ENCODE peak calls at places on chromosomes 12 and 14, in four cellular contexts. One of them, this sample, is unnamed.
A peak's percentile ranks its signal among the peaks of the same experiment; 100 is the strongest.

GRCh38 chr14:100297320-100298300 is 8.6 kb downstream of the SLC25A29 start:
- DNase-seq in stimulated activated CD4-positive, alpha-beta T cell treated with anti-CD3 and anti-CD28 coated beads, Interleukin-12 subunit alpha, Interleukin-12 subunit beta, amount 100 ng/mL, for 4 hours: no peak
- DNase-seq in HFF-Myc: no peak
- DNase-seq in nephron progenitor cell: no peak
- DNase-seq in this sample: peak; percentile 91

GRCh38 chr12:91144053-91144452 is 32.8 kb upstream of the LUM start:
- DNase-seq in stimulated activated CD4-positive, alpha-beta T cell treated with anti-CD3 and anti-CD28 coated beads, Interleukin-12 subunit alpha, Interleukin-12 subunit beta, amount 100 ng/mL, for 4 hours: no peak
- DNase-seq in HFF-Myc: no peak
- DNase-seq in nephron progenitor cell: no peak
- DNase-seq in this sample: no peak

GRCh38 chr12:75878382-75878720 is 153.2 kb downstream of the PHLDA1 start:
- DNase-seq in stimulated activated CD4-positive, alpha-beta T cell treated with anti-CD3 and anti-CD28 coated beads, Interleukin-12 subunit alpha, Interleukin-12 subunit beta, amount 100 ng/mL, for 4 hours: no peak
- DNase-seq in HFF-Myc: no peak
- DNase-seq in nephron progenitor cell: no peak
- DNase-seq in this sample: no peak

GRCh38 chr12:23954332-23954731 is 4.9 kb upstream of the SOX5 start:
- DNase-seq in stimulated activated CD4-positive, alpha-beta T cell treated with anti-CD3 and anti-CD28 coated beads, Interleukin-12 subunit alpha, Interleukin-12 subunit beta, amount 100 ng/mL, for 4 hours: no peak
- DNase-seq in HFF-Myc: no peak
- DNase-seq in nephron progenitor cell: no peak
- DNase-seq in this sample: no peak

GRCh38 chr12:129719426-129719825 is 184.4 kb downstream of the TMEM132D start:
- DNase-seq in stimulated activated CD4-positive, alpha-beta T cell treated with anti-CD3 and anti-CD28 coated beads, Interleukin-12 subunit alpha, Interleukin-12 subunit beta, amount 100 ng/mL, for 4 hours: no peak
- DNase-seq in HFF-Myc: no peak
- DNase-seq in nephron progenitor cell: no peak
- DNase-seq in this sample: no peak

GRCh38 chr14:55689971-55690871 is 110.2 kb downstream of the KTN1 start:
- DNase-seq in stimulated activated CD4-positive, alpha-beta T cell treated with anti-CD3 and anti-CD28 coated beads, Interleukin-12 subunit alpha, Interleukin-12 subunit beta, amount 100 ng/mL, for 4 hours: no peak
- DNase-seq in HFF-Myc: no peak
- DNase-seq in nephron progenitor cell: no peak
- DNase-seq in this sample: no peak

GRCh38 chr12:64792128-64792527 is 32.3 kb upstream of the TBC1D30 start:
- DNase-seq in stimulated activated CD4-positive, alpha-beta T cell treated with anti-CD3 and anti-CD28 coated beads, Interleukin-12 subunit alpha, Interleukin-12 subunit beta, amount 100 ng/mL, for 4 hours: no peak
- DNase-seq in HFF-Myc: no peak
- DNase-seq in nephron progenitor cell: no peak
- DNase-seq in this sample: no peak

GRCh38 chr14:104189629-104190335 is 51.4 kb downstream of the KIF26A start:
- DNase-seq in stimulated activated CD4-positive, alpha-beta T cell treated with anti-CD3 and anti-CD28 coated beads, Interleukin-12 subunit alpha, Interleukin-12 subunit beta, amount 100 ng/mL, for 4 hours: no peak
- DNase-seq in HFF-Myc: no peak
- DNase-seq in nephron progenitor cell: no peak
- DNase-seq in this sample: no peak

GRCh38 chr12:58420496-58420895 is 479.1 kb downstream of the ATP23 start:
- DNase-seq in stimulated activated CD4-positive, alpha-beta T cell treated with anti-CD3 and anti-CD28 coated beads, Interleukin-12 subunit alpha, Interleukin-12 subunit beta, amount 100 ng/mL, for 4 hours: no peak
- DNase-seq in HFF-Myc: peak; percentile 62
- DNase-seq in nephron progenitor cell: no peak
- DNase-seq in this sample: no peak

GRCh38 chr14:93527076-93527692 is 96.4 kb downstream of the UNC79 start:
- DNase-seq in stimulated activated CD4-positive, alpha-beta T cell treated with anti-CD3 and anti-CD28 coated beads, Interleukin-12 subunit alpha, Interleukin-12 subunit beta, amount 100 ng/mL, for 4 hours: no peak
- DNase-seq in HFF-Myc: no peak
- DNase-seq in nephron progenitor cell: no peak
- DNase-seq in this sample: no peak

GRCh38 chr14:51167587-51168219 is 72.3 kb upstream of the TMX1 start:
- DNase-seq in stimulated activated CD4-positive, alpha-beta T cell treated with anti-CD3 and anti-CD28 coated beads, Interleukin-12 subunit alpha, Interleukin-12 subunit beta, amount 100 ng/mL, for 4 hours: no peak
- DNase-seq in HFF-Myc: no peak
- DNase-seq in nephron progenitor cell: no peak
- DNase-seq in this sample: no peak

GRCh38 chr14:88323086-88323519 is at the start of gene KCNK10:
- DNase-seq in stimulated activated CD4-positive, alpha-beta T cell treated with anti-CD3 and anti-CD28 coated beads, Interleukin-12 subunit alpha, Interleukin-12 subunit beta, amount 100 ng/mL, for 4 hours: no peak
- DNase-seq in HFF-Myc: no peak
- DNase-seq in nephron progenitor cell: no peak
- DNase-seq in this sample: no peak

GRCh38 chr14:65179918-65180724 is 77.8 kb upstream of the MAX start:
- DNase-seq in stimulated activated CD4-positive, alpha-beta T cell treated with anti-CD3 and anti-CD28 coated beads, Interleukin-12 subunit alpha, Interleukin-12 subunit beta, amount 100 ng/mL, for 4 hours: peak; percentile 15
- DNase-seq in HFF-Myc: peak; percentile 71
- DNase-seq in nephron progenitor cell: no peak
- DNase-seq in this sample: no peak

GRCh38 chr12:105214141-105214540 is 21.8 kb downstream of the APPL2 start:
- DNase-seq in stimulated activated CD4-positive, alpha-beta T cell treated with anti-CD3 and anti-CD28 coated beads, Interleukin-12 subunit alpha, Interleukin-12 subunit beta, amount 100 ng/mL, for 4 hours: no peak
- DNase-seq in HFF-Myc: no peak
- DNase-seq in nephron progenitor cell: no peak
- DNase-seq in this sample: no peak

GRCh38 chr14:93103392-93104080 is 12.2 kb downstream of the ITPK1 start:
- DNase-seq in stimulated activated CD4-positive, alpha-beta T cell treated with anti-CD3 and anti-CD28 coated beads, Interleukin-12 subunit alpha, Interleukin-12 subunit beta, amount 100 ng/mL, for 4 hours: peak; percentile 30
- DNase-seq in HFF-Myc: no peak
- DNase-seq in nephron progenitor cell: no peak
- DNase-seq in this sample: peak; percentile 82

GRCh38 chr14:88502740-88503139 is 52.1 kb downstream of the PTPN21 start:
- DNase-seq in stimulated activated CD4-positive, alpha-beta T cell treated with anti-CD3 and anti-CD28 coated beads, Interleukin-12 subunit alpha, Interleukin-12 subunit beta, amount 100 ng/mL, for 4 hours: no peak
- DNase-seq in HFF-Myc: no peak
- DNase-seq in nephron progenitor cell: no peak
- DNase-seq in this sample: no peak

GRCh38 chr14:95023115-95023514 is 134.2 kb downstream of the DICER1 start:
- DNase-seq in stimulated activated CD4-positive, alpha-beta T cell treated with anti-CD3 and anti-CD28 coated beads, Interleukin-12 subunit alpha, Interleukin-12 subunit beta, amount 100 ng/mL, for 4 hours: no peak
- DNase-seq in HFF-Myc: no peak
- DNase-seq in nephron progenitor cell: no peak
- DNase-seq in this sample: no peak

GRCh38 chr12:95339086-95339788 is 121.6 kb downstream of the VEZT start:
- DNase-seq in stimulated activated CD4-positive, alpha-beta T cell treated with anti-CD3 and anti-CD28 coated beads, Interleukin-12 subunit alpha, Interleukin-12 subunit beta, amount 100 ng/mL, for 4 hours: no peak
- DNase-seq in HFF-Myc: no peak
- DNase-seq in nephron progenitor cell: no peak
- DNase-seq in this sample: no peak

GRCh38 chr12:56165369-56165768 is 7.2 kb downstream of the MYL6 start:
- DNase-seq in stimulated activated CD4-positive, alpha-beta T cell treated with anti-CD3 and anti-CD28 coated beads, Interleukin-12 subunit alpha, Interleukin-12 subunit beta, amount 100 ng/mL, for 4 hours: no peak
- DNase-seq in HFF-Myc: no peak
- DNase-seq in nephron progenitor cell: no peak
- DNase-seq in this sample: no peak

GRCh38 chr12:84858796-84859195 is 53.8 kb downstream of the SLC6A15 start:
- DNase-seq in stimulated activated CD4-positive, alpha-beta T cell treated with anti-CD3 and anti-CD28 coated beads, Interleukin-12 subunit alpha, Interleukin-12 subunit beta, amount 100 ng/mL, for 4 hours: no peak
- DNase-seq in HFF-Myc: no peak
- DNase-seq in nephron progenitor cell: no peak
- DNase-seq in this sample: no peak

This sample was measured in GM12891.